ENCODE peak calls at places on chromosomes 12 and 14, in five cellular contexts. One of them, this sample, is unnamed.

GRCh38 chr12:116353958-116354357 is 76.5 kb upstream of the MED13L start:
- DNase-seq in mucosa of descending colon: peak; percentile 17
- DNase-seq in foreskin fibroblast: no peak
- DNase-seq in fibroblast of the aortic adventitia: no peak
- DNase-seq in fibroblast of pulmonary artery: no peak
- DNase-seq in this sample: no peak

GRCh38 chr12:103814436-103814835 is 26.6 kb downstream of the NT5DC3 start:
- DNase-seq in mucosa of descending colon: no peak
- DNase-seq in foreskin fibroblast: no peak
- DNase-seq in fibroblast of the aortic adventitia: no peak
- DNase-seq in fibroblast of pulmonary artery: no peak
- DNase-seq in this sample: no peak

GRCh38 chr14:64464695-64465094 is 604 bp upstream of the AKAP5 start:
- DNase-seq in mucosa of descending colon: peak; percentile 22
- DNase-seq in foreskin fibroblast: no peak
- DNase-seq in fibroblast of the aortic adventitia: no peak
- DNase-seq in fibroblast of pulmonary artery: no peak
- DNase-seq in this sample: no peak

GRCh38 chr12:91743727-91744126 is 401.9 kb downstream of the BTG1 start:
- DNase-seq in mucosa of descending colon: no peak
- DNase-seq in foreskin fibroblast: no peak
- DNase-seq in fibroblast of the aortic adventitia: no peak
- DNase-seq in fibroblast of pulmonary artery: no peak
- DNase-seq in this sample: no peak

GRCh38 chr14:86462193-86462592 is 932.2 kb downstream of the FLRT2 start:
- DNase-seq in mucosa of descending colon: peak; percentile 36
- DNase-seq in foreskin fibroblast: peak; percentile 1
- DNase-seq in fibroblast of the aortic adventitia: peak; percentile 11
- DNase-seq in fibroblast of pulmonary artery: peak; percentile 57
- DNase-seq in this sample: peak; percentile 9

GRCh38 chr14:70670992-70671651 is 29.4 kb downstream of the TTC9 start:
- DNase-seq in mucosa of descending colon: no peak
- DNase-seq in foreskin fibroblast: no peak
- DNase-seq in fibroblast of the aortic adventitia: no peak
- DNase-seq in fibroblast of pulmonary artery: no peak
- DNase-seq in this sample: peak; percentile 12

GRCh38 chr14:105060751-105061427 is 4.3 kb downstream of the GPR132 start:
- DNase-seq in mucosa of descending colon: peak; percentile 35
- DNase-seq in foreskin fibroblast: no peak
- DNase-seq in fibroblast of the aortic adventitia: no peak
- DNase-seq in fibroblast of pulmonary artery: no peak
- DNase-seq in this sample: no peak

GRCh38 chr12:110694330-110694891 is 5.5 kb upstream of the HVCN1 start:
- DNase-seq in mucosa of descending colon: peak; percentile 21
- DNase-seq in foreskin fibroblast: no peak
- DNase-seq in fibroblast of the aortic adventitia: no peak
- DNase-seq in fibroblast of pulmonary artery: no peak
- DNase-seq in this sample: no peak

GRCh38 chr12:88683628-88684027 is 103.4 kb upstream of the KITLG start:
- DNase-seq in mucosa of descending colon: no peak
- DNase-seq in foreskin fibroblast: no peak
- DNase-seq in fibroblast of the aortic adventitia: no peak
- DNase-seq in fibroblast of pulmonary artery: no peak
- DNase-seq in this sample: no peak

GRCh38 chr14:24999157-24999556 is 50.8 kb downstream of the STXBP6 start:
- DNase-seq in mucosa of descending colon: no peak
- DNase-seq in foreskin fibroblast: no peak
- DNase-seq in fibroblast of the aortic adventitia: no peak
- DNase-seq in fibroblast of pulmonary artery: no peak
- DNase-seq in this sample: no peak

GRCh38 chr14:73295198-73295796 is 58.0 kb downstream of the PAPLN start:
- DNase-seq in mucosa of descending colon: peak; percentile 64
- DNase-seq in foreskin fibroblast: peak; percentile 12
- DNase-seq in fibroblast of the aortic adventitia: peak; percentile 62
- DNase-seq in fibroblast of pulmonary artery: peak; percentile 59
- DNase-seq in this sample: peak; percentile 35

GRCh38 chr14:100774164-100774537 is 47.5 kb downstream of the DLK1 start:
- DNase-seq in mucosa of descending colon: no peak
- DNase-seq in foreskin fibroblast: no peak
- DNase-seq in fibroblast of the aortic adventitia: no peak
- DNase-seq in fibroblast of pulmonary artery: no peak
- DNase-seq in this sample: no peak

GRCh38 chr12:67885370-67886169 is 103.7 kb upstream of the IFNG-AS1 start:
- DNase-seq in mucosa of descending colon: no peak
- DNase-seq in foreskin fibroblast: no peak
- DNase-seq in fibroblast of the aortic adventitia: peak; percentile 50
- DNase-seq in fibroblast of pulmonary artery: no peak
- DNase-seq in this sample: peak; percentile 55

GRCh38 chr12:91460457-91460856 is 277.8 kb upstream of the DCN start:
- DNase-seq in mucosa of descending colon: peak; percentile 27
- DNase-seq in foreskin fibroblast: no peak
- DNase-seq in fibroblast of the aortic adventitia: no peak
- DNase-seq in fibroblast of pulmonary artery: no peak
- DNase-seq in this sample: no peak

GRCh38 chr12:109277899-109278762 is 31.0 kb downstream of the FOXN4 start:
- DNase-seq in mucosa of descending colon: peak; percentile 28
- DNase-seq in foreskin fibroblast: peak; percentile 47
- DNase-seq in fibroblast of the aortic adventitia: peak; percentile 40
- DNase-seq in fibroblast of pulmonary artery: peak; percentile 11
- DNase-seq in this sample: peak; percentile 44

GRCh38 chr12:72286526-72286925 is 14.4 kb downstream of the TRHDE start:
- DNase-seq in mucosa of descending colon: no peak
- DNase-seq in foreskin fibroblast: no peak
- DNase-seq in fibroblast of the aortic adventitia: no peak
- DNase-seq in fibroblast of pulmonary artery: no peak
- DNase-seq in this sample: no peak

GRCh38 chr14:91714805-91715204 is 17.1 kb downstream of the CATSPERB start:
- DNase-seq in mucosa of descending colon: peak; percentile 19
- DNase-seq in foreskin fibroblast: no peak
- DNase-seq in fibroblast of the aortic adventitia: no peak
- DNase-seq in fibroblast of pulmonary artery: no peak
- DNase-seq in this sample: no peak

GRCh38 chr12:116544656-116545055 is 14.5 kb upstream of the MAP1LC3B2 start:
- DNase-seq in mucosa of descending colon: no peak
- DNase-seq in foreskin fibroblast: no peak
- DNase-seq in fibroblast of the aortic adventitia: peak; percentile 52
- DNase-seq in fibroblast of pulmonary artery: no peak
- DNase-seq in this sample: peak; percentile 61

GRCh38 chr12:3928538-3929220 is 55.5 kb upstream of the PARP11 start:
- DNase-seq in mucosa of descending colon: no peak
- DNase-seq in foreskin fibroblast: no peak
- DNase-seq in fibroblast of the aortic adventitia: no peak
- DNase-seq in fibroblast of pulmonary artery: no peak
- DNase-seq in this sample: no peak

GRCh38 chr14:88829188-88829587 is 4.7 kb downstream of the TTC8 start:
- DNase-seq in mucosa of descending colon: no peak
- DNase-seq in foreskin fibroblast: no peak
- DNase-seq in fibroblast of the aortic adventitia: no peak
- DNase-seq in fibroblast of pulmonary artery: no peak
- DNase-seq in this sample: no peak

GRCh38 chr12:116887897-116888296 is 6.7 kb upstream of the HRK start:
- DNase-seq in mucosa of descending colon: no peak
- DNase-seq in foreskin fibroblast: no peak
- DNase-seq in fibroblast of the aortic adventitia: no peak
- DNase-seq in fibroblast of pulmonary artery: no peak
- DNase-seq in this sample: no peak

GRCh38 chr12:42485823-42486222 is 103.7 kb downstream of the PRICKLE1 start:
- DNase-seq in mucosa of descending colon: no peak
- DNase-seq in foreskin fibroblast: no peak
- DNase-seq in fibroblast of the aortic adventitia: no peak
- DNase-seq in fibroblast of pulmonary artery: no peak
- DNase-seq in this sample: no peak

GRCh38 chr12:42483534-42483857 is 106.0 kb downstream of the PRICKLE1 start:
- DNase-seq in mucosa of descending colon: peak; percentile 19
- DNase-seq in foreskin fibroblast: no peak
- DNase-seq in fibroblast of the aortic adventitia: no peak
- DNase-seq in fibroblast of pulmonary artery: no peak
- DNase-seq in this sample: no peak

GRCh38 chr12:42482820-42483533 is 106.6 kb downstream of the PRICKLE1 start:
- DNase-seq in mucosa of descending colon: peak; percentile 71
- DNase-seq in foreskin fibroblast: peak; percentile 56
- DNase-seq in fibroblast of the aortic adventitia: peak; percentile 64
- DNase-seq in fibroblast of pulmonary artery: peak; percentile 68
- DNase-seq in this sample: peak; percentile 30

GRCh38 chr12:42484996-42485395 is 104.5 kb downstream of the PRICKLE1 start:
- DNase-seq in mucosa of descending colon: no peak
- DNase-seq in foreskin fibroblast: no peak
- DNase-seq in fibroblast of the aortic adventitia: peak; percentile 25
- DNase-seq in fibroblast of pulmonary artery: no peak
- DNase-seq in this sample: no peak

GRCh38 chr12:42486407-42486806 is 103.1 kb downstream of the PRICKLE1 start:
- DNase-seq in mucosa of descending colon: no peak
- DNase-seq in foreskin fibroblast: no peak
- DNase-seq in fibroblast of the aortic adventitia: no peak
- DNase-seq in fibroblast of pulmonary artery: no peak
- DNase-seq in this sample: no peak
- H3K4me3 ChIP-seq in mucosa of descending colon: no peak overlapping the region
- H3K4me3 ChIP-seq in foreskin fibroblast: no peak overlapping the region
- H3K4me3 ChIP-seq in fibroblast of the aortic adventitia: no peak overlapping the region
- H3K4me3 ChIP-seq in fibroblast of pulmonary artery: no peak overlapping the region
- H3K4me3 ChIP-seq in this sample: no peak overlapping the region

GRCh38 chr14:36979863-36980262 is 192.5 kb downstream of the SLC25A21 start:
- DNase-seq in mucosa of descending colon: no peak
- DNase-seq in foreskin fibroblast: no peak
- DNase-seq in fibroblast of the aortic adventitia: no peak
- DNase-seq in fibroblast of pulmonary artery: no peak
- DNase-seq in this sample: no peak

GRCh38 chr14:36973806-36974442 is 198.5 kb downstream of the SLC25A21 start:
- DNase-seq in mucosa of descending colon: no peak
- DNase-seq in foreskin fibroblast: peak; percentile 34
- DNase-seq in fibroblast of the aortic adventitia: peak; percentile 72
- DNase-seq in fibroblast of pulmonary artery: peak; percentile 35
- DNase-seq in this sample: peak; percentile 56

GRCh38 chr14:36974985-36975384 is 197.4 kb downstream of the SLC25A21 start:
- DNase-seq in mucosa of descending colon: no peak
- DNase-seq in foreskin fibroblast: no peak
- DNase-seq in fibroblast of the aortic adventitia: no peak
- DNase-seq in fibroblast of pulmonary artery: no peak
- DNase-seq in this sample: no peak

GRCh38 chr14:36976571-36977023 is 195.8 kb downstream of the SLC25A21 start:
- DNase-seq in mucosa of descending colon: no peak
- DNase-seq in foreskin fibroblast: no peak
- DNase-seq in fibroblast of the aortic adventitia: peak; percentile 43
- DNase-seq in fibroblast of pulmonary artery: peak; percentile 3
- DNase-seq in this sample: peak; percentile 53

GRCh38 chr14:36975834-36976233 is 196.6 kb downstream of the SLC25A21 start:
- DNase-seq in mucosa of descending colon: no peak
- DNase-seq in foreskin fibroblast: no peak
- DNase-seq in fibroblast of the aortic adventitia: no peak
- DNase-seq in fibroblast of pulmonary artery: no peak
- DNase-seq in this sample: no peak
- TF ChIP-seq CTCF in mucosa of descending colon: no peak
- TF ChIP-seq CTCF in foreskin fibroblast: no peak
- TF ChIP-seq CTCF in fibroblast of the aortic adventitia: no peak
- TF ChIP-seq CTCF in fibroblast of pulmonary artery: no peak
- TF ChIP-seq CTCF in this sample: no peak

GRCh38 chr12:11821386-11821785 is 171.9 kb downstream of the ETV6 start:
- DNase-seq in mucosa of descending colon: no peak
- DNase-seq in foreskin fibroblast: no peak
- DNase-seq in fibroblast of the aortic adventitia: no peak
- DNase-seq in fibroblast of pulmonary artery: no peak
- DNase-seq in this sample: no peak

GRCh38 chr12:11823593-11823992 is 174.1 kb downstream of the ETV6 start:
- DNase-seq in mucosa of descending colon: no peak
- DNase-seq in foreskin fibroblast: no peak
- DNase-seq in fibroblast of the aortic adventitia: no peak
- DNase-seq in fibroblast of pulmonary artery: no peak
- DNase-seq in this sample: no peak

GRCh38 chr12:11823043-11823442 is 173.6 kb downstream of the ETV6 start:
- DNase-seq in mucosa of descending colon: no peak
- DNase-seq in foreskin fibroblast: peak; percentile 30
- DNase-seq in fibroblast of the aortic adventitia: peak; percentile 45
- DNase-seq in fibroblast of pulmonary artery: peak; percentile 72
- DNase-seq in this sample: peak; percentile 85

GRCh38 chr12:11820476-11820875 is 171.0 kb downstream of the ETV6 start:
- DNase-seq in mucosa of descending colon: no peak
- DNase-seq in foreskin fibroblast: no peak
- DNase-seq in fibroblast of the aortic adventitia: no peak
- DNase-seq in fibroblast of pulmonary artery: no peak
- DNase-seq in this sample: no peak

DNA sequence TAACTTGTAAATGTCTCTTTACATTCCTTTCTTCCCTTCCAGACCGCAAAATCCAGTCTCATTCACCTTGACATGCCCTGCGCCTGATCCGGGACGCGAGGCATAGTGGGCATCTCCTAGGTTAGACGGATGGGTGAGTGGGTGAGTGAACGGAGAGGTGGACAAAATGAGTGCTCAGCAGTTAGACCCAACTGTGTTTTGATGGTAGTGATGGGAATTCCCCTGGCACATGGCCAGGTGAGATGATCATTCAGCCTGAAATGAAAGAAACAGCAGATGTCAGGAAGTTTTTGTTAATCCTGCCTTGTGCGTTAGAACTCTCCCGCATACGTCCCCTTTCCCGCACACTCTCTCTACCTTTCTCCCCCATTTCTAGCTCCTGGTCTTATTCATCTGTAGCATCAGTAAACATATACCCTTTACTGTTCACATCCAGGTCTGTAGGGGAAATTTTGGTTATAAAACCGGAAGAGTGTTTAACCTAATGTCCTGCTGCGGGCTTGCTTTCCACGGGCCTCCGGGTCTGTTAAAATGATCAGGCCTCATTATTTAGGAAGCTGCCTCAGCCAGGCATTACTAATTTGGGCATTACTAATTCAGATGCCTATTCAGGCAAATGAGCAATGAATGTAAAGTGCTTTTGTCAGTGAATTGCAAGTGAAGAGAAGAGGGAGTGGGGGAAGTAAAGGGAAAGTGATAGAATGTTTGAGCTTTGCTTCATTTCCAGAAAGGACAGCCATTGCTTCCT is 172.8 kb downstream of the ETV6 start:
- DNase-seq in mucosa of descending colon: peak; percentile 63
- DNase-seq in foreskin fibroblast: no peak
- DNase-seq in fibroblast of the aortic adventitia: peak; percentile 37
- DNase-seq in fibroblast of pulmonary artery: peak; percentile 71
- DNase-seq in this sample: peak; percentile 49
- H3K4me3 ChIP-seq in mucosa of descending colon: no peak overlapping the region
- H3K4me3 ChIP-seq in foreskin fibroblast: no peak overlapping the region
- H3K4me3 ChIP-seq in fibroblast of the aortic adventitia: no peak overlapping the region
- H3K4me3 ChIP-seq in fibroblast of pulmonary artery: no peak overlapping the region
- H3K4me3 ChIP-seq in this sample: no peak overlapping the region

GRCh38 chr12:56600753-56601152 is 29.4 kb downstream of the BAZ2A start:
- DNase-seq in mucosa of descending colon: no peak
- DNase-seq in foreskin fibroblast: no peak
- DNase-seq in fibroblast of the aortic adventitia: no peak
- DNase-seq in fibroblast of pulmonary artery: no peak
- DNase-seq in this sample: no peak

GRCh38 chr12:56599041-56599440 is 31.1 kb downstream of the BAZ2A start:
- DNase-seq in mucosa of descending colon: no peak
- DNase-seq in foreskin fibroblast: no peak
- DNase-seq in fibroblast of the aortic adventitia: no peak
- DNase-seq in fibroblast of pulmonary artery: no peak
- DNase-seq in this sample: no peak

GRCh38 chr12:56602239-56602638 is 27.9 kb downstream of the BAZ2A start:
- DNase-seq in mucosa of descending colon: no peak
- DNase-seq in foreskin fibroblast: no peak
- DNase-seq in fibroblast of the aortic adventitia: no peak
- DNase-seq in fibroblast of pulmonary artery: peak; percentile 36
- DNase-seq in this sample: no peak

GRCh38 chr12:56599797-56600196 is 30.3 kb downstream of the BAZ2A start:
- DNase-seq in mucosa of descending colon: no peak
- DNase-seq in foreskin fibroblast: no peak
- DNase-seq in fibroblast of the aortic adventitia: no peak
- DNase-seq in fibroblast of pulmonary artery: no peak
- DNase-seq in this sample: no peak

GRCh38 chr12:56601503-56601902 is 28.6 kb downstream of the BAZ2A start:
- DNase-seq in mucosa of descending colon: peak; percentile 26
- DNase-seq in foreskin fibroblast: no peak
- DNase-seq in fibroblast of the aortic adventitia: no peak
- DNase-seq in fibroblast of pulmonary artery: peak; percentile 25
- DNase-seq in this sample: no peak
- TF ChIP-seq CTCF in mucosa of descending colon: no peak
- TF ChIP-seq CTCF in foreskin fibroblast: no peak
- TF ChIP-seq CTCF in fibroblast of the aortic adventitia: no peak
- TF ChIP-seq CTCF in fibroblast of pulmonary artery: peak; percentile 35
- TF ChIP-seq CTCF in this sample: peak; percentile 14